ENCODE peak calls at places on chromosomes 6 and 20, in seven cellular contexts. T, Y, G, Q, Z, S and E are unnamed samples.

GRCh38 chr20:6178537-6178936 is 55.7 kb upstream of the FERMT1 start:
- DNase-seq in Z (no peak), Y (no peak), G (peak; percentile 39), T (no peak), Q (no peak), S (no peak), E (no peak)

GRCh38 chr6:16758163-16758975 is 2.9 kb downstream of the ATXN1 start:
- DNase-seq in T (no peak), Y (no peak), Q (no peak), S (no peak), G (peak; percentile 66), Z (no peak), E (no peak)

GRCh38 chr6:31304683-31305082 is 32.8 kb upstream of the HLA-C start:
- DNase-seq in S (no peak), T (no peak), Q (no peak), Z (no peak), Y (no peak), G (no peak), E (no peak)

GRCh38 chr6:31664790-31665500 is at the start of gene GPANK1:
- DNase-seq in Z (peak; percentile 94), T (peak; percentile 92), S (peak; percentile 94), Q (peak; percentile 95), G (peak; percentile 95), Y (peak; percentile 90), E (peak; percentile 89)

GRCh38 chr20:17465236-17465635 is 65.9 kb downstream of the BFSP1 start:
- DNase-seq in T (no peak), Y (no peak), G (no peak), S (no peak), Q (no peak), Z (no peak), E (no peak)

GRCh38 chr20:62079166-62079565 is 13.5 kb upstream of the TAF4 start:
- DNase-seq in T (no peak), Q (no peak), Y (no peak), Z (no peak), S (no peak), G (no peak), E (no peak)

GRCh38 chr20:62412194-62413024 is 5.3 kb upstream of the CABLES2 start:
- DNase-seq in G (peak; percentile 67), Q (no peak), S (no peak), Y (no peak), Z (no peak), T (no peak), E (peak; percentile 90)

GRCh38 chr6:103672169-103672568 is 1187.5 kb downstream of the HACE1 start:
- DNase-seq in Y (no peak), G (no peak), Z (no peak), S (no peak), T (no peak), Q (no peak), E (no peak)

GRCh38 chr20:43446361-43446879 is 11.3 kb upstream of the SRSF6 start:
- DNase-seq in S (no peak), Y (no peak), Q (no peak), Z (no peak), G (no peak), T (no peak), E (peak; percentile 76)

GRCh38 chr6:74073429-74073828 is 377.4 kb downstream of the CD109 start:
- DNase-seq in G (no peak), Q (no peak), S (no peak), Z (no peak), Y (no peak), T (no peak), E (no peak)

GRCh38 chr6:121449331-121449730 is 13.9 kb downstream of the GJA1 start:
- DNase-seq in Y (no peak), S (no peak), G (no peak), T (no peak), Z (no peak), Q (no peak), E (no peak)

GRCh38 chr6:2958802-2959201 is 12.6 kb downstream of the SERPINB6 start:
- DNase-seq in Q (no peak), Z (no peak), S (no peak), Y (no peak), G (no peak), T (no peak), E (no peak)

GRCh38 chr20:32804022-32804715 is 15.6 kb upstream of the MAPRE1 start:
- DNase-seq in T (no peak), G (no peak), Q (no peak), S (no peak), Z (no peak), Y (no peak), E (no peak)

GRCh38 chr6:108755257-108756240 is 92.7 kb upstream of the ARMC2 start:
- DNase-seq in S (no peak), Z (no peak), T (no peak), Y (no peak), G (no peak), Q (no peak), E (no peak)

GRCh38 chr6:11977738-11978137 is 34.4 kb upstream of the HIVEP1 start:
- DNase-seq in Y (no peak), T (no peak), Q (no peak), G (no peak), Z (no peak), S (no peak), E (no peak)

GRCh38 chr6:122719176-122719575 is 60.3 kb upstream of the FABP7 start:
- DNase-seq in G (no peak), Y (no peak), Q (no peak), T (no peak), S (no peak), Z (no peak), E (no peak)

GRCh38 chr6:46781478-46782378 is 11.5 kb upstream of the MEP1A start:
- DNase-seq in G (peak; percentile 67), Z (no peak), Q (no peak), Y (no peak), S (peak; percentile 45), T (peak; percentile 48), E (no peak)

GRCh38 chr6:108838101-108838717 is 10.0 kb upstream of the ARMC2 start:
- DNase-seq in Z (peak; percentile 72), Y (no peak), T (no peak), G (no peak), Q (no peak), S (no peak), E (no peak)

GRCh38 chr6:157647261-157647915 is 175.7 kb upstream of the SNX9 start:
- DNase-seq in G (no peak), Q (peak; percentile 26), Y (no peak), Z (no peak), S (no peak), T (no peak), E (no peak)

GRCh38 chr6:170221753-170222400 is 69.0 kb downstream of the DLL1 start:
- DNase-seq in T (peak; percentile 14), G (no peak), Q (peak; percentile 46), Z (peak; percentile 41), Y (no peak), S (peak; percentile 16), E (no peak)

GRCh38 chr20:63972312-63973159 is 2.8 kb upstream of the ZNF512B start:
- DNase-seq in G (peak; percentile 69), S (no peak), Z (no peak), T (peak; percentile 49), Q (no peak), Y (peak; percentile 17), E (peak; percentile 85)

GRCh38 chr6:27630727-27631613 is 158.1 kb upstream of the ZNF184 start:
- DNase-seq in T (no peak), S (no peak), G (peak; percentile 74), Y (no peak), Z (no peak), Q (no peak), E (peak; percentile 81)

GRCh38 chr6:34484899-34485298 is 19.0 kb downstream of the PACSIN1 start:
- DNase-seq in G (no peak), Q (no peak), Y (no peak), S (no peak), Z (no peak), T (no peak), E (peak; percentile 92)

DNA sequence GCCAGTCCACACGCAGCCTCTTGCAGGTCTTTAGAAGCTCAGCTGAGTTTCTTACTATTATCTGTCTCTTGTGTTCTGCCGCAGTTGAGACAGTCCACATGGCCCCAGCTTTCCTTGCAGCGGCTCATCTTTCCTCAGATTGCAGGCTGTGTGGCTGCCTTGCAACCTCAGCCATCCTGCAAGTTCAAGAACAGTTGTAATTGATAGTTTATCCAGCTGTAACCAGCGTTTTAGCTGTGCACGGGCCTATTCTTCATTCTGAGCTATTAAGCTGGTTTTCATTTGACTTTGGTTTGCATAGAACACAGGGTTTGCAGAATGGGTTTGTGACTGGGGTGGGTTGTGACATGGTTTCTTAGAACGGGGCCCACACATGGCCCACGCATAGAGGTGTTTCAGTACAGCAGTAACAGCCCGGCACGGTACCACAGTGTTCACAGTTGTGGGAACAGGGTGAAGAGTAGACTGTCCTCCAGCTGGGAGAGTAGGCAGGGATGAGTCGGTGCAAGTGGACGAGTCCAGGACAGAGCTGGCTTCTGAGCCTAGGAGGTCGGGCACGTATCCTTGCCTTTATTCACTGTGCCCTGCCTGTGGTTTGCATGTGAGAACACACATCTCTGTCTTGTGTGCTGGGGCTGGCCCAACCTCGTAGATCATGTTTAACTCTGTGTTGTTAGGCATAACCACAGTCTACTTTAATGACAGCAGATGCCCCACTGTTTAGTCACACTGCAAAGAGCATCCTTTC is 89.3 kb downstream of the RPP40 start:
- DNase-seq in Z (no peak), G (no peak), Y (no peak), S (no peak), T (no peak), Q (no peak), E (no peak)
- H3K4me3 ChIP-seq in Z (no peak overlapping the region), G (no peak overlapping the region), Y (no peak overlapping the region), S (no peak overlapping the region), T (no peak overlapping the region), Q (no peak overlapping the region), E (no peak overlapping the region)

GRCh38 chr6:77669913-77670312 is 17.1 kb downstream of the MEI4 start:
- DNase-seq in G (no peak), Y (no peak), Z (no peak), T (no peak), S (no peak), Q (no peak), E (no peak)
- TF ChIP-seq CTCF in G (no peak), Y (no peak), Z (no peak), T (no peak), S (no peak), Q (no peak), E (no peak)

DNA sequence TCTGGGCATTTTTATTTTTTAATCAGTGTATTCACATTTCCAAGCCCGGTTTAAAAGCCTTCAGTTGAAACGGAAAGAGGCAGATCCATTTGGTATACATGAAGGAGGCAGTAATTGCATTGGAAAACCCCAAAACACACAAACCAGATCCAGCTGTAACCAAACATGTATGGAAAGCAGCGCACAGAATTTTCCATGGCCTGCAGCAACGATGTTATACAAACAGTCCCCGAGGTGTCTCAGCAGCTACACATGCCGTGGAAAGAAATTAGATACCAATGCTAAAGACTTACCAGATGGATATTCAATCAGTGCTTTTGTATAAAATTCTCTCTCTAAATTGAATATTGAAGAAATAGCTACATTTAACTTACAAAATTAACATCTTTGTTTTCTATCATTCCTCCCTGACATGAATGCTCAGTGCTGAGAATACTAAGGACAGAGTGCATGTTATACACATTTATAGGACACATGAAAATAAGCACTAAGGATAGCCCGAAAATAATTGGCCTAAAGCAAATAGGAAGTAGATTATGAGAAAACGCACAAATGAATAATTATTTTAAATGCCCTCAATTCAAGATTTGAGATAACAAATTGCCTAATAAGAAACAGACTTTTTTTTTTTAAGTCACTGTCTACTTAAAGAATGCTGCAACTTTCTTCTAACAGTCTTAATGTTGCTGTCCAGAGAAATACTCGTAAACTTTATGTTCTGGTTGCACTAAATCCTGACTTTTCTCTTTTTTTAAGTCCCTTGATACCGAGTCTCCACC is 713.1 kb downstream of the HDGFL1 start:
- DNase-seq in T (no peak), Z (no peak), G (no peak), Y (no peak), Q (no peak), S (no peak), E (no peak)
- H3K27ac ChIP-seq in T (no peak overlapping the region), Z (no peak overlapping the region), G (no peak overlapping the region), Y (no peak overlapping the region), Q (no peak overlapping the region), S (no peak overlapping the region), E (no peak overlapping the region)

GRCh38 chr20:33811763-33812672 is 870 bp downstream of the CHMP4B start:
- DNase-seq in Z (peak; percentile 74), Y (peak; percentile 64), T (peak; percentile 63), S (peak; percentile 66), G (peak; percentile 66), Q (peak; percentile 85), E (peak; percentile 93)
- H3K4me3 ChIP-seq in Z (peak overlapping the region; percentile 97), Y (peak overlapping the region; percentile 80), T (peak overlapping the region; percentile 88), S (peak overlapping the region; percentile 82), G (peak overlapping the region; percentile 96), Q (peak overlapping the region; percentile 75), E (peak overlapping the region; percentile 90)